ENCODE peak calls at places on chromosomes 1 and 21, in eight cellular contexts. One of them, this sample, is unnamed.

GRCh38 chr1:224524679-224525078 is 90.1 kb upstream of the WDR26 start:
- DNase-seq in A549: no peak
- DNase-seq in mammary epithelial cell: peak; percentile 47
- DNase-seq in lower lobe of right lung: no peak
- DNase-seq in AG04449: no peak
- DNase-seq in GM23248: peak; percentile 77
- DNase-seq in cardiac fibroblast: no peak
- DNase-seq in DND-41: no peak
- DNase-seq in this sample: no peak

GRCh38 chr1:27979151-27979858 is 19.5 kb downstream of the XKR8 start:
- DNase-seq in AG04449: no peak
- DNase-seq in cardiac fibroblast: peak; percentile 90
- DNase-seq in DND-41: no peak
- DNase-seq in mammary epithelial cell: peak; percentile 41
- DNase-seq in lower lobe of right lung: no peak
- DNase-seq in A549: peak; percentile 65
- DNase-seq in GM23248: peak; percentile 88
- DNase-seq in this sample: peak; percentile 59

GRCh38 chr1:40664167-40664537 is 1.3 kb downstream of the RIMS3 start:
- DNase-seq in DND-41: peak; percentile 37
- DNase-seq in AG04449: no peak
- DNase-seq in mammary epithelial cell: no peak
- DNase-seq in GM23248: no peak
- DNase-seq in A549: no peak
- DNase-seq in lower lobe of right lung: no peak
- DNase-seq in cardiac fibroblast: no peak
- DNase-seq in this sample: no peak

GRCh38 chr1:54407957-54408700 is 1.9 kb upstream of the SSBP3 start:
- DNase-seq in AG04449: peak; percentile 65
- DNase-seq in DND-41: no peak
- DNase-seq in lower lobe of right lung: no peak
- DNase-seq in A549: peak; percentile 74
- DNase-seq in mammary epithelial cell: peak; percentile 90
- DNase-seq in GM23248: peak; percentile 93
- DNase-seq in cardiac fibroblast: peak; percentile 78
- DNase-seq in this sample: no peak

GRCh38 chr1:99680258-99680657 is 34.3 kb downstream of the PALMD start:
- DNase-seq in lower lobe of right lung: no peak
- DNase-seq in cardiac fibroblast: peak; percentile 62
- DNase-seq in mammary epithelial cell: peak; percentile 54
- DNase-seq in DND-41: no peak
- DNase-seq in GM23248: peak; percentile 50
- DNase-seq in A549: no peak
- DNase-seq in AG04449: no peak
- DNase-seq in this sample: no peak

GRCh38 chr1:36365310-36365895 is 20.3 kb downstream of the STK40 start:
- DNase-seq in mammary epithelial cell: no peak
- DNase-seq in A549: no peak
- DNase-seq in cardiac fibroblast: peak; percentile 76
- DNase-seq in GM23248: peak; percentile 81
- DNase-seq in lower lobe of right lung: no peak
- DNase-seq in DND-41: no peak
- DNase-seq in AG04449: no peak
- DNase-seq in this sample: no peak

GRCh38 chr1:89995595-89996397 is 886 bp downstream of the ZNF326 start:
- DNase-seq in mammary epithelial cell: no peak
- DNase-seq in GM23248: peak; percentile 48
- DNase-seq in A549: no peak
- DNase-seq in DND-41: no peak
- DNase-seq in AG04449: no peak
- DNase-seq in cardiac fibroblast: no peak
- DNase-seq in lower lobe of right lung: no peak
- DNase-seq in this sample: no peak

GRCh38 chr1:119453021-119453420 is 38.1 kb downstream of the HSD3B2 start:
- DNase-seq in DND-41: no peak
- DNase-seq in GM23248: peak; percentile 92
- DNase-seq in mammary epithelial cell: peak; percentile 94
- DNase-seq in lower lobe of right lung: no peak
- DNase-seq in cardiac fibroblast: peak; percentile 58
- DNase-seq in AG04449: peak; percentile 19
- DNase-seq in A549: no peak
- DNase-seq in this sample: peak; percentile 15

GRCh38 chr1:202007279-202007678 is 3.1 kb upstream of the ELF3 start:
- DNase-seq in cardiac fibroblast: no peak
- DNase-seq in A549: no peak
- DNase-seq in DND-41: no peak
- DNase-seq in lower lobe of right lung: no peak
- DNase-seq in GM23248: no peak
- DNase-seq in AG04449: no peak
- DNase-seq in mammary epithelial cell: no peak
- DNase-seq in this sample: no peak

GRCh38 chr1:245788269-245788668 is 633.5 kb downstream of the KIF26B start:
- DNase-seq in mammary epithelial cell: peak; percentile 92
- DNase-seq in AG04449: peak; percentile 84
- DNase-seq in cardiac fibroblast: peak; percentile 93
- DNase-seq in DND-41: no peak
- DNase-seq in A549: no peak
- DNase-seq in GM23248: peak; percentile 98
- DNase-seq in lower lobe of right lung: no peak
- DNase-seq in this sample: no peak

GRCh38 chr21:14900611-14901010 is 164.2 kb downstream of the NRIP1 start:
- DNase-seq in cardiac fibroblast: no peak
- DNase-seq in A549: no peak
- DNase-seq in DND-41: no peak
- DNase-seq in mammary epithelial cell: peak; percentile 58
- DNase-seq in GM23248: peak; percentile 71
- DNase-seq in lower lobe of right lung: no peak
- DNase-seq in AG04449: no peak
- DNase-seq in this sample: no peak

GRCh38 chr1:236209185-236209584 is 66.8 kb downstream of the GPR137B start:
- DNase-seq in GM23248: no peak
- DNase-seq in AG04449: no peak
- DNase-seq in mammary epithelial cell: no peak
- DNase-seq in A549: no peak
- DNase-seq in cardiac fibroblast: no peak
- DNase-seq in DND-41: no peak
- DNase-seq in lower lobe of right lung: no peak
- DNase-seq in this sample: no peak

DNA sequence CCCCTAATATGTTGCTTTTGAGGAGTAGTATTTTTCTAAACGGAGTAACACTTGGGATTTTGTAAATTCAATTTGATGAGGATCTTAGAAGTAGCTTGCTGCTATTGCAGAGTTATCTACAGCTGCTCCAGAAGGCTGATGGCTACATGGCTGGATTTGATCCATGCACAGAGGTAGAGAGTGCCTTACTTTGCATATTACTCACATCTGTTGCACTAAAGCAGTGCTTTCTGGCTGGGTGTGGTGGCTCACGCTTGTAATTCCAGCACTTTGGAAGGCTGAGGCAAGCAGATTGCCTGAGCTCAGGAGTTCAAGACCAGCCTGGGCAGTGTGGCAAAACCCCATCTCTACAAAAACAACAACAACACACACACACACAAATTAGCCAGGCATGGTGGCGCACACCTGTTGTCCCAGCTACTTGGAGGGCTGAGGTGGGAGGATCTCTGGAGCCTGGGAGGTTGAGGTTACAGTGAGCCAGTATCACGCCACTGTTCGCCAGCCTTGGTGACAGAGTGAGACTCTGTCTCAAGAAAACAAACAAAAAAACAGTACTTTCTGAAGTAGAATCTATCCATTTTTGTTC is 24.6 kb downstream of the RALGPS2 start:
- DNase-seq in DND-41: no peak
- DNase-seq in GM23248: peak; percentile 40
- DNase-seq in A549: no peak
- DNase-seq in cardiac fibroblast: no peak
- DNase-seq in lower lobe of right lung: no peak
- DNase-seq in AG04449: no peak
- DNase-seq in mammary epithelial cell: no peak
- DNase-seq in this sample: no peak
- H3K4me3 ChIP-seq in DND-41: no peak overlapping the region
- H3K4me3 ChIP-seq in GM23248: no peak overlapping the region
- H3K4me3 ChIP-seq in A549: no peak overlapping the region
- H3K4me3 ChIP-seq in cardiac fibroblast: no peak overlapping the region
- H3K4me3 ChIP-seq in lower lobe of right lung: no peak overlapping the region
- H3K4me3 ChIP-seq in AG04449: no peak overlapping the region
- H3K4me3 ChIP-seq in mammary epithelial cell: no peak overlapping the region
- H3K4me3 ChIP-seq in this sample: no peak overlapping the region

GRCh38 chr1:209427811-209428210 is 155.7 kb upstream of the CAMK1G start:
- DNase-seq in GM23248: no peak
- DNase-seq in DND-41: no peak
- DNase-seq in lower lobe of right lung: no peak
- DNase-seq in AG04449: no peak
- DNase-seq in A549: no peak
- DNase-seq in cardiac fibroblast: no peak
- DNase-seq in mammary epithelial cell: peak; percentile 66
- DNase-seq in this sample: no peak
- H3K4me3 ChIP-seq in GM23248: no peak overlapping the region
- H3K4me3 ChIP-seq in DND-41: no peak overlapping the region
- H3K4me3 ChIP-seq in lower lobe of right lung: no peak overlapping the region
- H3K4me3 ChIP-seq in AG04449: no peak overlapping the region
- H3K4me3 ChIP-seq in A549: no peak overlapping the region
- H3K4me3 ChIP-seq in cardiac fibroblast: no peak overlapping the region
- H3K4me3 ChIP-seq in mammary epithelial cell: peak overlapping the region; percentile 52
- H3K4me3 ChIP-seq in this sample: no peak overlapping the region

DNA sequence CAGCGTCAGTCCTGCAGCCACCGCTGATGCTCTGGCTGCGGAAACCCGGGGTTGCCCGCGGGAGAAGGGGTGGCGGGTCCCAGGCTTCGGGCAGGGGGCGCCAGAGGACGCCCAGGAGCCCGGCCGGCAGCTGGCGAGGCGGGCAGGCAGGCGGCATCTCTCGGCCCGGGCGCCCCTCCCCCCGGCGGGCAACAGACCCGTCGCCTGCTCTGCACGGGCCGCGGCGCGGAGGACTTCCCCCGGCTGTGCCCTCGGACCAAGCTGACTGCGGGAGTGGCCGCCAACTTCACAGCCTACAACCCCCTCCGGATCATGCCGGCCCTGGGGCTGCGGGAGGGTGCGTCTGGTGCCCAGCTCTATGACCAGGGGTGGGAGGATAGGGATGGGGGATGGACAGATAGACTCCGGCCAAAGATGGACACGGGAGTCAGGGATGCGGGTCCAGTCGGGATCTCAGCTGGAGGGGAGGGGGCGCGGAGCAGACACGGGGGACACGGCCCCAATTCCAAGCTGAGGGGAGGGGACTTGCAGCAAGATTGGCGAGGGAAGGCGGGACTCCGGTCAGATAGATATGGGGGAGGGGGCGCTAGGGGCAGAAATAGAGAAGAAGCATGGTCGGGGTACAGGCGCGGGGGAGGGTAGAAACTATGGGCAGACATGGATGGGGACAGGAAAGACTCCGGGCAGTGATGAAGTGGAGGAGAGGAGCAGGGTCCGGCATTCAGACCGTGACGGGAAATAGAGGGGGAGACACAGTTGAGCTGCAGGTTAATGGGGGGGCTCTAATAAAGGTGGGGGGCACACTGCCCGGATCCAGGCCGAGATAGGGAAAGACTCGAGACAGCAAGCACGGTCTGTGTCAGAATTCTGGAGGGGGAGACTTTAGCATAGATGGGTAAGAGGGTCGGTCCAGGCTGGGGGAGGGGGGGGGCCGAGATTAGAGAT is 1.1 kb downstream of the ADGRB2 start:
- DNase-seq in lower lobe of right lung: peak; percentile 72
- DNase-seq in cardiac fibroblast: peak; percentile 55
- DNase-seq in mammary epithelial cell: peak; percentile 43
- DNase-seq in DND-41: peak; percentile 82
- DNase-seq in GM23248: peak; percentile 76
- DNase-seq in AG04449: no peak
- DNase-seq in A549: peak; percentile 70
- DNase-seq in this sample: peak; percentile 30
- H3K4me3 ChIP-seq in lower lobe of right lung: peak overlapping the region; percentile 50
- H3K4me3 ChIP-seq in cardiac fibroblast: peak overlapping the region; percentile 51
- H3K4me3 ChIP-seq in mammary epithelial cell: peak overlapping the region; percentile 32
- H3K4me3 ChIP-seq in DND-41: peak overlapping the region; percentile 73
- H3K4me3 ChIP-seq in GM23248: peak overlapping the region; percentile 78
- H3K4me3 ChIP-seq in AG04449: peak overlapping the region; percentile 70
- H3K4me3 ChIP-seq in A549: peak overlapping the region; percentile 67
- H3K4me3 ChIP-seq in this sample: peak overlapping the region; percentile 66

GRCh38 chr1:111992396-111992985 is 3.0 kb upstream of the KCND3 start:
- DNase-seq in mammary epithelial cell: no peak
- DNase-seq in DND-41: no peak
- DNase-seq in A549: no peak
- DNase-seq in GM23248: peak; percentile 36
- DNase-seq in AG04449: no peak
- DNase-seq in lower lobe of right lung: no peak
- DNase-seq in cardiac fibroblast: no peak
- DNase-seq in this sample: no peak

GRCh38 chr1:111990026-111990877 is 784 bp upstream of the KCND3 start:
- DNase-seq in DND-41: no peak
- DNase-seq in mammary epithelial cell: peak; percentile 21
- DNase-seq in cardiac fibroblast: peak; percentile 10
- DNase-seq in A549: no peak
- DNase-seq in GM23248: peak; percentile 41
- DNase-seq in AG04449: no peak
- DNase-seq in lower lobe of right lung: peak; percentile 49
- DNase-seq in this sample: no peak

GRCh38 chr1:111988743-111989453 is 570 bp downstream of the KCND3 start:
- DNase-seq in cardiac fibroblast: no peak
- DNase-seq in lower lobe of right lung: peak; percentile 47
- DNase-seq in AG04449: no peak
- DNase-seq in mammary epithelial cell: no peak
- DNase-seq in A549: no peak
- DNase-seq in GM23248: peak; percentile 15
- DNase-seq in DND-41: no peak
- DNase-seq in this sample: no peak

GRCh38 chr1:111989531-111990025 is at the start of gene KCND3:
- DNase-seq in A549: no peak
- DNase-seq in GM23248: peak; percentile 66
- DNase-seq in AG04449: no peak
- DNase-seq in DND-41: no peak
- DNase-seq in cardiac fibroblast: peak; percentile 27
- DNase-seq in lower lobe of right lung: peak; percentile 50
- DNase-seq in mammary epithelial cell: peak; percentile 18
- DNase-seq in this sample: no peak

DNA sequence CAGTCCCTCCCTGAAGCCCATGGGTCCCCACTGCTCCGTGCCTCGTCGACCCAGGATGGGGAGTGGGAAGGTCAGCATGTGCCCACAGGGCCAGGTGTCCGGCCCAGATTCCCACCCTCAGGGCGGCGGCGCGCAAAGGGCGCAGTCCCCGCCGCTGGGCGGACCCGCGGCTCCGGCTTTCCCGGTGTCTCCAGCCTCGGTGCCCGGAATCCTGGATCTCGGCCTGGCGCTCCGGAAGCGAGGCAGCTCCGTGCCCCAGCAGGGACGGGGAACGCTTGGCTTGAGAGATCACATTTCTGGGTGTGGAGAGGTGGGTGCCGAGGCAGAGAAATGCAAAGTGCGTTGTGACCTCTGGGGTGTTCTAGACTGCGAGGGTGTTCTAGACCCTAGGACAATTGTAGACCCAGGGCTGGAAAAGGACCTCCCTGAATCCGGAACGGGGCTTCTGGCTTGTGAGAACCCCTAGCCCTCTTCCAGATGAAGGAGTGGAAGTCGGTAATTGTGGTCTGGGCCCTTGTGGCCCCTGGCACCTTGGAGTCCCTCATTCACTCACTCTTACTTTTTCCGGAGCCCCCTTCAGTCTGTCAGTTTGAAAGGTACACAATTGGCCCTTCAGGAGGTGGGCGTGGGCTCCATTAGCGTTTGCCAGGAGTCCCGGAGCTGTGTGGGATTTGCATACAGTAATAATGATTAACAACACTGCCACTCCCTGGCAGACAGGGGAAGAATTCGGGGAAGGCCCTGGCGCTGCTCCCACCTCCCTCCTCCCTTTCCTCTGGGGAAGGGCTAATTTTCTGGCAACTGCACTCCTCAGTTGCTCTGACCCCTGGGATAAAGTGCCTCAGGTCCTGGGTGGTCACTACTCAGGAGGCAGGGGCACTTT is 1.7 kb upstream of the KCND3 start:
- DNase-seq in mammary epithelial cell: peak; percentile 57
- DNase-seq in A549: peak; percentile 11
- DNase-seq in lower lobe of right lung: peak; percentile 79
- DNase-seq in AG04449: no peak
- DNase-seq in cardiac fibroblast: peak; percentile 60
- DNase-seq in DND-41: no peak
- DNase-seq in GM23248: peak; percentile 53
- DNase-seq in this sample: no peak
- H3K4me3 ChIP-seq in mammary epithelial cell: peak overlapping the region; percentile 48
- H3K4me3 ChIP-seq in A549: peak overlapping the region; percentile 55
- H3K4me3 ChIP-seq in lower lobe of right lung: peak overlapping the region; percentile 59
- H3K4me3 ChIP-seq in AG04449: no peak overlapping the region
- H3K4me3 ChIP-seq in cardiac fibroblast: no peak overlapping the region
- H3K4me3 ChIP-seq in DND-41: no peak overlapping the region
- H3K4me3 ChIP-seq in GM23248: peak overlapping the region; percentile 22
- H3K4me3 ChIP-seq in this sample: no peak overlapping the region